ENCODE peak calls at places on chromosome 15, in four cellular contexts. O is psoas muscle, C is Panc1, R is heart right ventricle. D is an unnamed sample.
A peak's percentile ranks its signal among the peaks of the same experiment; 100 is the strongest.

GRCh38 chr15:61661791-61662190 is 398.5 kb downstream of the VPS13C start:
- DNase-seq in O (no peak), C (no peak), R (no peak), D (no peak)

GRCh38 chr15:56679247-56679646 is 54.1 kb downstream of the ZNF280D start:
- DNase-seq in O (no peak), C (no peak), R (no peak), D (no peak)

GRCh38 chr15:52171386-52171785 is 19.8 kb downstream of the GNB5 start:
- DNase-seq in O (no peak), C (no peak), R (no peak), D (no peak)

GRCh38 chr15:31814082-31814481 is 216.2 kb upstream of the CHRNA7 start:
- DNase-seq in O (no peak), C (no peak), R (no peak), D (no peak)

GRCh38 chr15:57604502-57604901 is 12.8 kb downstream of the MYZAP start:
- DNase-seq in O (no peak), C (no peak), R (peak; percentile 45), D (no peak)

GRCh38 chr15:31339558-31339895 is 12.9 kb downstream of the KLF13 start:
- DNase-seq in O (no peak), C (no peak), R (no peak), D (no peak)

GRCh38 chr15:73957276-73957675 is 31.0 kb downstream of the LOXL1 start:
- DNase-seq in O (no peak), C (no peak), R (no peak), D (no peak)

GRCh38 chr15:80945605-80946004 is 44.0 kb downstream of the MESD start:
- DNase-seq in O (no peak), C (no peak), R (no peak), D (no peak)

GRCh38 chr15:80932989-80933388 is 56.6 kb downstream of the MESD start:
- DNase-seq in O (no peak), C (no peak), R (peak; percentile 34), D (no peak)

GRCh38 chr15:67920524-67921240 is 80.8 kb upstream of the RNU6-1 start:
- DNase-seq in O (no peak), C (no peak), R (no peak), D (no peak)

GRCh38 chr15:73802336-73803105 is 49.4 kb upstream of the INSYN1 start:
- DNase-seq in O (peak; percentile 83), C (no peak), R (peak; percentile 51), D (no peak)

GRCh38 chr15:80850941-80851451 is 71.8 kb downstream of the CEMIP start:
- DNase-seq in O (no peak), C (no peak), R (no peak), D (peak; percentile 81)

GRCh38 chr15:70902105-70902504 is 9.5 kb downstream of the LRRC49 start:
- DNase-seq in O (no peak), C (no peak), R (no peak), D (peak; percentile 63)

GRCh38 chr15:20340931-20341661 is 200.5 kb downstream of the GOLGA6L6 start:
- DNase-seq in O (peak; percentile 89), C (no peak), R (peak; percentile 81), D (no peak)

GRCh38 chr15:49815506-49815905 is 194.7 kb downstream of the DTWD1 start:
- DNase-seq in O (no peak), C (no peak), R (no peak), D (no peak)

GRCh38 chr15:63487076-63487757 is 17.2 kb upstream of the USP3 start:
- DNase-seq in O (peak; percentile 91), C (no peak), R (peak; percentile 92), D (no peak)

GRCh38 chr15:43212299-43212698 is 8.5 kb downstream of the EPB42 start:
- DNase-seq in O (no peak), C (no peak), R (no peak), D (no peak)

GRCh38 chr15:43209059-43209824 is 11.6 kb downstream of the EPB42 start:
- DNase-seq in O (no peak), C (no peak), R (no peak), D (no peak)

GRCh38 chr15:43211336-43211735 is 9.5 kb downstream of the EPB42 start:
- DNase-seq in O (no peak), C (no peak), R (no peak), D (no peak)

GRCh38 chr15:43210172-43210745 is 10.6 kb downstream of the EPB42 start:
- DNase-seq in O (no peak), C (no peak), R (no peak), D (no peak)

DNA sequence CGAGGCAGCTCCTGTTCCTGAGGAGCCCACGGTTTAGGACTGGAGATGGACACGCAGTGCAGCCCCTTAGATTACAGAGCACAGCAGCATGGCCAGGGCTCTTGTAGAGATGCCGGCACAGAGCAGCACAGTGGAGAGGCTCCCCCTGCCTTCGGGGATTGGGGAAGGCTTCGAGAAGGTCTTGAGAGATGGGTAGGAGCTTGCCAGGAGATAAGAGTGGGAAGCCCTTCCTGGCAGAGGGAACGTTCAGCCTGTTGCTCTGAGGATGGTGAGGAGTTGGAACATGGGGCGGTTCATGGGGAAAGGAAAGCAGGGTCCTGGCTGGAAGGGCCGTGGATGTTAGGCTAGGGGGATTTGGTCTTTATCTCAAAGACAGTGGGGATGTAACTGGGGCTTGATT is 10.0 kb downstream of the EPB42 start:
- DNase-seq in O (no peak), C (no peak), R (no peak), D (no peak)
- TF ChIP-seq CTCF in O (no peak), C (no peak), R (no peak), D (no peak)

DNA sequence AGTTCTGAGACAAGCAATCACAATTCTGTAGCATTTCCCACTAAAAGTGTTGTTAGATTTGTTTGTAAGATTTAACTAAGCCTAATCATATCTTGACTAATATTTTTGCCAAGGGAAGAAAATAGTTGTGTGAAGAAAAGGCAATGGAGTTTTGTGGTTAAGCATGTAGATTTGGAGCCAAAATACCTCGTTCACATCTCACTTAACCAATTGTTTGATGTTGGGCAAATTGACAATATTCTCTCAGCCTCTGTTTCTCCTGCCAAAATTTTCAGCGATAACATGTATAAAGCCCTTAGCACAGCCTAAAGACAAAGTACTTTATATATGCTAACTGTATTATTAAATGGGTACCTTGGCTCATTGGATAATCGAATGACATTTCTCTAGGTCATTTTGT is 20.5 kb upstream of the CDIN1 start:
- DNase-seq in O (no peak), C (no peak), R (no peak), D (no peak)
- H3K4me3 ChIP-seq in O (no peak overlapping the region), C (no peak overlapping the region), R (no peak overlapping the region), D (no peak overlapping the region)

DNA sequence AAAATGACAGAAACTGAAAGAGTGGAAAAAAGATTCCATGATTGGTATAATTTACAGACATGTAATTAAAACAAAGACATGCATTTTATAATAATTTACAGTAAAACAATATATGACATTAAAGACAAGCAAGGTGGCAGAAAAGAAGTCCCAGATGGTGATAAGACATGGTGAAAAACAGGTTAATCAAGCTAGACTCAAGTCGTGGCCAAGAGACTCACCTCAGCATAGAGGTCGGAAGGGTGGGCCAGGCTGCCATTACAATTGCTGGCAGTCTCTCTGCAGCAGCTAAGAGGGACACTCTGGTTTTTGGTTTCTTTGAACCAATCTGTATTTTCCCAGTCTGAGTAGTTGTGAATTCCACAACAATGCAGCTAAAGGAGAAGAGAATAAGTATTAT is 18.4 kb downstream of the TSPAN3 start:
- DNase-seq in O (no peak), C (no peak), R (no peak), D (no peak)
- H3K36me3 ChIP-seq in O (no peaks in the 10 kb centered on the region), C (peaks cover 6% of the 10 kb centered on the region), R (no peaks in the 10 kb centered on the region), D (no peaks in the 10 kb centered on the region)

DNA sequence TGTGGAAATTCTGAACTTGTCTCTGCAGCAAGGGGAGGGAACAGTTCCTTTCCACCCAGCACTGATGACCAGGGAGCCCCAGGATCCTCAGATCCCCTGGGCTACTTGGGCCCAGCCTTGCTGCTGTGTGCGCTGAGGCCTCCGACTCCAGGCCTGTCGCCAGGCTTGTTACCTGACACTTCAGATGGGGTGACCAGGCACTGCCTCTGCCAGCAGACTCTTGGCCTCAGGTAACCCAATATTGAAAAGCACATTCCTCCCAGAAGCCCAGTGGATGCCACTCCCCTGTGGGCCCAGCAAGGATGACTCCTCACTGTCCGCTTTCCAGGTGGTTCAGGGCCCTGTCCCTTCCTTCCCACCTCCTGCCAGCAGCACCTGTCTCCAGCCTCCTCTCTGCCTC is 3.5 kb upstream of the PLA2G4E start:
- DNase-seq in O (peak; percentile 83), C (no peak), R (no peak), D (no peak)
- TF ChIP-seq CTCF in O (no peak), C (no peak), R (no peak), D (no peak)

GRCh38 chr15:38888701-38889154 is 324.1 kb upstream of the RASGRP1 start:
- DNase-seq in O (no peak), C (no peak), R (no peak), D (no peak)

GRCh38 chr15:38885001-38885400 is 320.4 kb upstream of the RASGRP1 start:
- DNase-seq in O (no peak), C (no peak), R (no peak), D (no peak)

GRCh38 chr15:38885477-38885952 is 320.9 kb upstream of the RASGRP1 start:
- DNase-seq in O (no peak), C (no peak), R (no peak), D (no peak)

GRCh38 chr15:38883987-38884386 is 319.4 kb upstream of the RASGRP1 start:
- DNase-seq in O (no peak), C (no peak), R (no peak), D (no peak)

GRCh38 chr15:38886315-38887163 is 321.9 kb upstream of the RASGRP1 start:
- DNase-seq in O (no peak), C (no peak), R (no peak), D (no peak)
- H3K4me3 ChIP-seq in O (no peak overlapping the region), C (no peak overlapping the region), R (no peak overlapping the region), D (no peak overlapping the region)

GRCh38 chr15:25095179-25095578 is 140.4 kb downstream of the SNRPN start:
- DNase-seq in O (no peak), C (no peak), R (no peak), D (no peak)
- H3K36me3 ChIP-seq in O (peaks cover 8% of the 10 kb centered on the region), C (peaks cover 2% of the 10 kb centered on the region), R (no peaks in the 10 kb centered on the region), D (no peaks in the 10 kb centered on the region)

GRCh38 chr15:55197362-55197705 is 593 bp upstream of the RSL24D1 start:
- DNase-seq in O (no peak), C (no peak), R (no peak), D (no peak)
- TF ChIP-seq CTCF in O (no peak), C (peak; percentile 30), R (no peak), D (no peak)

DNA sequence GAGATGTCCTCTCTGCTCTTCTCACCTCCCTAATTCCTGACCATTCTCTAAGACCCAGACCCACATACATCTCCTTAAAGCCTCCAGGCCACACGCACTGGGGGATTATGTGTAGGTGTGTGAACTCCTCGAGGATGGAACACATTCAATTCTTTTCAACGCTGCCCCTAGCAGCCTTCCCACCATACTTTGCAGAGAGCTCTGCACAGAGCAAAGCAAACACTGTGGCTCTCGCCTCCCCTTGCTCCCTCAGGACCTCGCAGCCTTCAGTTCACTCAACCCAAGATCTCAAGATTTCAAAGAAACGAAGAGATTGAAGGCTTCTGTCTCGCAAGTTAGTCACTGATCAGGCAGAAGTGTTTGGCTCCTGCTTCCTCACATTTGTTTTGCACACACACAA is 6.0 kb downstream of the ACTC1 start:
- DNase-seq in O (no peak), C (no peak), R (no peak), D (no peak)
- H3K4me3 ChIP-seq in O (no peak overlapping the region), C (no peak overlapping the region), R (no peak overlapping the region), D (no peak overlapping the region)